ENCODE peak calls at places on chromosomes 3 and 15, in four cellular contexts. One of them, this sample, is unnamed.

GRCh38 chr3:37700849-37701248 is 160.8 kb upstream of the CTDSPL start:
- DNase-seq in spleen: no peak
- DNase-seq in AG10803: no peak
- DNase-seq in Peyer's patch: no peak
- DNase-seq in this sample: no peak

GRCh38 chr3:57152150-57152549 is 13.0 kb downstream of the IL17RD start:
- DNase-seq in spleen: no peak
- DNase-seq in AG10803: no peak
- DNase-seq in Peyer's patch: no peak
- DNase-seq in this sample: no peak

GRCh38 chr15:42427429-42428223 is 63.3 kb downstream of the ZNF106 start:
- DNase-seq in spleen: no peak
- DNase-seq in AG10803: peak; percentile 95
- DNase-seq in Peyer's patch: no peak
- DNase-seq in this sample: no peak

GRCh38 chr3:128867200-128868125 is 12.0 kb upstream of the ACAD9 start:
- DNase-seq in spleen: peak; percentile 9
- DNase-seq in AG10803: peak; percentile 8
- DNase-seq in Peyer's patch: no peak
- DNase-seq in this sample: no peak

GRCh38 chr3:170599995-170600624 is 14.2 kb upstream of the SLC7A14 start:
- DNase-seq in spleen: no peak
- DNase-seq in AG10803: no peak
- DNase-seq in Peyer's patch: no peak
- DNase-seq in this sample: no peak

GRCh38 chr3:119597548-119598288 is at the start of gene PLA1A:
- DNase-seq in spleen: no peak
- DNase-seq in AG10803: no peak
- DNase-seq in Peyer's patch: no peak
- DNase-seq in this sample: no peak

GRCh38 chr15:43928152-43928551 is 101.3 kb downstream of the WDR76 start:
- DNase-seq in spleen: peak; percentile 20
- DNase-seq in AG10803: no peak
- DNase-seq in Peyer's patch: no peak
- DNase-seq in this sample: no peak

GRCh38 chr3:95721938-95722337 is 1092.5 kb upstream of the EPHA6 start:
- DNase-seq in spleen: no peak
- DNase-seq in AG10803: no peak
- DNase-seq in Peyer's patch: no peak
- DNase-seq in this sample: no peak

GRCh38 chr3:71138410-71138809 is 445.1 kb downstream of the FOXP1 start:
- DNase-seq in spleen: no peak
- DNase-seq in AG10803: no peak
- DNase-seq in Peyer's patch: no peak
- DNase-seq in this sample: no peak

GRCh38 chr3:194254032-194254431 is 97.1 kb downstream of the CPN2 start:
- DNase-seq in spleen: no peak
- DNase-seq in AG10803: no peak
- DNase-seq in Peyer's patch: no peak
- DNase-seq in this sample: no peak

DNA sequence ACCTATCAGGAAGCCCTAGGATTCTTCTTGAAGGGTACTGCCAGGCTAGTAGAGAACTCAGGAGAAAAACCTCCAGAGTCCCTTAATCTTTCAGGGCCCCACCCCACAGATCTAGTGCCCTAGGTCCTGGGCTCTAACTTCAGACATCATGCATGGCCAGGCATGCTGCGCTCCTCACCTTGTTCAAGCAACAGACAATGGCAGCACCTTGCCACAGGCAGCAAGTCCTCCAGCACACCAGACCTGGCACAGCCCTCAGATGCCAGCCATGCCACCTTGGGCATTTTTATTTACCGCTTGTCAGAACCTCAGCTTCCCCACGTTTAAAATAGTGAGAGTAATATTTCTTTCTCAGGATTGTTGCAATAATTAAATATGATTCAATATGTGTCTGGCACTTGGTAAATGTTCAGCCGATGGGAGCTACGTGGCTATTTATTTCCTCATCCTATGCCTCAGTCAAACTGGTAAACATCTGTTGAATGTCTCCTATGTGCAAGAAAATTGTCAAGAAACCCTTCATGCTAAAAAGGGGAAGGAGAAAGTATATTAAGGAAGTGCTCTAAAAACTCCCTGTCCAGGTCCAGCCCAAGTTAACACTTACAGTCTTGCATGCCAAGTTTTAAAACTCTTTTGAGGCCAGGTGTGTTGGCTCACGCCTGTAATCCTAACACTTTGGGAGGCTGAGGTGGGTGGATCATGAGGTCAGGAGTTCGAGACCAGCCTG is 14.5 kb upstream of the CCR1 start:
- DNase-seq in spleen: no peak
- DNase-seq in AG10803: no peak
- DNase-seq in Peyer's patch: no peak
- DNase-seq in this sample: no peak
- TF ChIP-seq CTCF in spleen: no peak
- TF ChIP-seq CTCF in AG10803: no peak
- TF ChIP-seq CTCF in Peyer's patch: no peak
- TF ChIP-seq CTCF in this sample: no peak

GRCh38 chr15:101578443-101578894 is 73.7 kb downstream of the TM2D3 start:
- DNase-seq in spleen: no peak
- DNase-seq in AG10803: peak; percentile 10
- DNase-seq in Peyer's patch: no peak
- DNase-seq in this sample: no peak
- TF ChIP-seq CTCF in spleen: no peak
- TF ChIP-seq CTCF in AG10803: peak; percentile 58
- TF ChIP-seq CTCF in Peyer's patch: peak; percentile 26
- TF ChIP-seq CTCF in this sample: peak; percentile 21

DNA sequence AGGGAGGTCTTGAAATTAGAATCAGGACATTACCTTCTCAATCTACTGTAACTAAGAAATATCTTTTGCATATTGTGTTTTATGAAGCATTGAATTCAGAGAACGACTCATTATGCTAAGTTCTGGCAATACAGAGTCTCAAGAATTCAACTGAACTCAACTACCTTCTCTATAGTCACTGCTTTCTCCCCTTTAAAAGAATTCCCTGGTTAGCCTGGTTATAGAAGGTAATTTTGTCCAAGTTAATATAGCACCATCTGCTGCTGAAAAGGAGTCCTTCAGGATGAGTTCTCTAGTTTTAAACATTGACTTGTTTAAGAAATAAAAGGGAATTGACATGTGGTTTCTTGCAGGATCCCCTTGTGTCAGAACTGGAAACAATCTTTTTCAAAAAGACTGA is 60.2 kb downstream of the IL16 start:
- DNase-seq in spleen: no peak
- DNase-seq in AG10803: peak; percentile 73
- DNase-seq in Peyer's patch: no peak
- DNase-seq in this sample: no peak
- TF ChIP-seq CTCF in spleen: no peak
- TF ChIP-seq CTCF in AG10803: peak; percentile 83
- TF ChIP-seq CTCF in Peyer's patch: peak; percentile 15
- TF ChIP-seq CTCF in this sample: peak; percentile 25

DNA sequence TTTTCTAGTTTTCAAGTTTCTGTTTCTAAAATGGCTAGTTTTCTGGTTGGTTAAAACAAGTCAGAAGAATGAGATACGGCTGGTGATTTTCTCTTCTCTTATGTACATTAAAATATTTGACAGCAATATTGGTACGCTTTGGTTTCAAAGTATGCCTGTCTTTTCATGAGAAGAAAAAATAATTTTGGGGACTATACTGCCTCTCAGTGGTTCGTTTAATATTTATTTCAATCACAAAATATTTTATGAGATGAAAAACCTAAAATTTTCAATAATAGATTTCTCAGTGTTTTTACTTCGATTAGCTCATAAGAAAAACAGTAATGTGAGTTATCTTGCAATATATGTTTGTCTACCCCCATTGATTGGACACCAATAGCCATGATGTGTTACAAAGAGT is 72.8 kb upstream of the AADACL2 start:
- DNase-seq in spleen: no peak
- DNase-seq in AG10803: peak; percentile 11
- DNase-seq in Peyer's patch: no peak
- DNase-seq in this sample: no peak
- TF ChIP-seq CTCF in spleen: no peak
- TF ChIP-seq CTCF in AG10803: peak; percentile 30
- TF ChIP-seq CTCF in Peyer's patch: no peak
- TF ChIP-seq CTCF in this sample: peak; percentile 38

GRCh38 chr15:40936709-40937666 is 7.8 kb downstream of the DLL4 start:
- DNase-seq in spleen: no peak
- DNase-seq in AG10803: no peak
- DNase-seq in Peyer's patch: no peak
- DNase-seq in this sample: no peak
- TF ChIP-seq CTCF in spleen: no peak
- TF ChIP-seq CTCF in AG10803: no peak
- TF ChIP-seq CTCF in Peyer's patch: no peak
- TF ChIP-seq CTCF in this sample: no peak

GRCh38 chr3:176286456-176287115 is 910.7 kb downstream of the TBL1XR1 start:
- DNase-seq in spleen: no peak
- DNase-seq in AG10803: no peak
- DNase-seq in Peyer's patch: no peak
- DNase-seq in this sample: no peak
- TF ChIP-seq CTCF in spleen: no peak
- TF ChIP-seq CTCF in AG10803: no peak
- TF ChIP-seq CTCF in Peyer's patch: no peak
- TF ChIP-seq CTCF in this sample: no peak